ENCODE peak calls at places on chromosome 15, in six cellular contexts. U is A549, N is GM12878, P is K562, R is HepG2, E is endothelial cell of umbilical vein. I is an unnamed sample.

GRCh38 chr15:70252056-70252935 is 154.6 kb upstream of the TLE3 start:
- DNase-seq in R (no peak), P (no peak), U (no peak), E (no peak), N (no peak), I (no peak)

GRCh38 chr15:73331991-73332925 is 36.5 kb downstream of the HCN4 start:
- DNase-seq in P (no peak), E (no peak), U (no peak), R (no peak), N (no peak), I (no peak)

GRCh38 chr15:92273732-92274131 is 119.9 kb upstream of the ST8SIA2 start:
- DNase-seq in E (no peak), N (no peak), R (no peak), U (no peak), P (no peak), I (no peak)

GRCh38 chr15:43048935-43049334 is 56.9 kb downstream of the UBR1 start:
- DNase-seq in P (no peak), E (peak; percentile 1), U (no peak), R (no peak), N (no peak), I (no peak)

GRCh38 chr15:41281236-41281635 is 50.2 kb downstream of the CHP1 start:
- DNase-seq in N (no peak), U (peak; percentile 51), P (no peak), E (peak; percentile 26), R (peak; percentile 37), I (peak; percentile 34)

GRCh38 chr15:78063966-78064365 is 13.5 kb downstream of the TBC1D2B start:
- DNase-seq in P (no peak), N (no peak), U (no peak), R (no peak), E (no peak), I (no peak)

GRCh38 chr15:52912172-52912571 is 122.0 kb upstream of the ONECUT1 start:
- DNase-seq in R (no peak), P (no peak), E (no peak), N (no peak), U (no peak), I (no peak)

GRCh38 chr15:73767794-73768501 is 14.8 kb upstream of the INSYN1 start:
- DNase-seq in N (no peak), E (no peak), R (no peak), P (no peak), U (no peak), I (no peak)

GRCh38 chr15:69141833-69142232 is 18.6 kb upstream of the GLCE start:
- DNase-seq in E (no peak), U (no peak), R (no peak), N (no peak), P (no peak), I (no peak)

GRCh38 chr15:71329041-71329440 is 213.8 kb downstream of the THSD4 start:
- DNase-seq in E (peak; percentile 51), U (no peak), P (no peak), N (no peak), R (no peak), I (no peak)

GRCh38 chr15:59315914-59316428 is 56.7 kb downstream of the MYO1E start:
- DNase-seq in E (no peak), P (no peak), N (no peak), R (no peak), U (no peak), I (no peak)

GRCh38 chr15:43828061-43828657 is 1.4 kb downstream of the WDR76 start:
- DNase-seq in E (peak; percentile 4), R (no peak), U (no peak), P (no peak), N (no peak), I (peak; percentile 24)

GRCh38 chr15:100570282-100570681 is 31.7 kb downstream of the LINS1 start:
- DNase-seq in P (peak; percentile 66), R (no peak), N (no peak), U (no peak), E (no peak), I (no peak)

GRCh38 chr15:68061578-68061977 is 7.5 kb downstream of the PIAS1 start:
- DNase-seq in R (no peak), E (no peak), N (no peak), P (no peak), U (no peak), I (no peak)

GRCh38 chr15:73677146-73677607 is 7.0 kb upstream of the CD276 start:
- DNase-seq in N (no peak), U (peak; percentile 61), E (peak; percentile 70), P (peak; percentile 57), R (peak; percentile 65), I (peak; percentile 38)

GRCh38 chr15:62881056-62881455 is 161.5 kb upstream of the TPM1 start:
- DNase-seq in N (no peak), R (no peak), P (no peak), E (no peak), U (no peak), I (no peak)

GRCh38 chr15:35519536-35520149 is 26.3 kb downstream of the DPH6 start:
- DNase-seq in R (peak; percentile 45), P (peak; percentile 10), E (peak; percentile 77), N (peak; percentile 19), U (peak; percentile 32), I (peak; percentile 52)

GRCh38 chr15:90231028-90232017 is 2.4 kb downstream of the CIB1 start:
- DNase-seq in P (no peak), E (no peak), U (no peak), R (no peak), N (peak; percentile 32), I (no peak)

GRCh38 chr15:29676961-29677402 is 145.3 kb downstream of the TJP1 start:
- DNase-seq in R (no peak), N (no peak), P (no peak), E (peak; percentile 32), U (peak; percentile 43), I (peak; percentile 6)

GRCh38 chr15:35583863-35584528 is 38.0 kb upstream of the DPH6 start:
- DNase-seq in P (no peak), U (no peak), R (no peak), E (no peak), N (no peak), I (no peak)

GRCh38 chr15:41655716-41656115 is 4.5 kb upstream of the MGA start:
- DNase-seq in U (no peak), N (no peak), R (no peak), P (no peak), E (no peak), I (no peak)

GRCh38 chr15:61034793-61035710 is 194.1 kb downstream of the RORA start:
- DNase-seq in P (no peak), U (no peak), R (no peak), N (no peak), E (no peak), I (no peak)

GRCh38 chr15:57280464-57280863 is 95.8 kb upstream of the CGNL1 start:
- DNase-seq in N (no peak), E (no peak), U (no peak), P (no peak), R (no peak), I (no peak)

GRCh38 chr15:31228980-31229826 is 97.4 kb upstream of the KLF13 start:
- DNase-seq in N (peak; percentile 91), E (no peak), U (peak; percentile 47), R (peak; percentile 58), P (no peak), I (peak; percentile 54)

GRCh38 chr15:37764733-37765191 is 169.7 kb upstream of the TMCO5A start:
- DNase-seq in E (peak; percentile 53), R (peak; percentile 35), N (no peak), P (peak; percentile 54), U (peak; percentile 49), I (peak; percentile 59)

GRCh38 chr15:42131826-42132806 is 24.3 kb downstream of the PLA2G4F start:
- DNase-seq in N (no peak), R (no peak), E (no peak), U (no peak), P (peak; percentile 4), I (no peak)

GRCh38 chr15:58066042-58066867 is 744 bp upstream of the ALDH1A2 start:
- DNase-seq in E (peak; percentile 66), R (peak; percentile 1), P (peak; percentile 78), U (peak; percentile 61), N (no peak), I (peak; percentile 35)

GRCh38 chr15:98062869-98063268 is 102.4 kb downstream of the ARRDC4 start:
- DNase-seq in P (no peak), E (no peak), U (no peak), N (no peak), R (no peak), I (no peak)

GRCh38 chr15:71575474-71576045 is 234.8 kb upstream of the NR2E3 start:
- DNase-seq in U (peak; percentile 30), N (no peak), R (peak; percentile 10), P (no peak), E (peak; percentile 24), I (peak; percentile 8)

GRCh38 chr15:59174161-59174845 is 32.3 kb upstream of the LDHAL6B start:
- DNase-seq in N (no peak), U (no peak), P (no peak), R (no peak), E (peak; percentile 33), I (no peak)

GRCh38 chr15:64361259-64361658 is 5.3 kb upstream of the CSNK1G1 start:
- DNase-seq in N (no peak), R (no peak), E (no peak), U (no peak), P (no peak), I (no peak)
- TF ChIP-seq MYC in N (no peak), R (no peak), E (no peak), U (no peak), P (no peak), I (no peak)

DNA sequence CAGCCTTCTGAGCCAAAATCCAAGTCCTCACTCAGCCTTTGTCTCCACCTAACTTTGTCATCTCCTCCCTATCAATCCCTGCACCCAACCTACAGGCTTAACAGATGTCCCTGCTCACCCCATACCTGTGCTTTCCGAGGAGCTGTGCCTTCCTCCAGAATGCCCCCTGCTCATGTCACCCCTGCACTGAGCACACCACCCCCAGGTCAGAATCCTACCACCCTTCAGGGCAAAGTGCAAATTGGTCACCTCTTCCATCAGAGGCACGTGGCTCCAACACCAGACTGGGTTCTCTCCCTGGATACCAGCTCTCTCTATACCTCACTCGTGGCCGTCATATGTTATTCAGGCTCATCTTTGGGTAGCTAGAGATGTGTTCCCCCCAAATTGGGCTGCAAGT is 29.8 kb downstream of the HOMER2 start:
- DNase-seq in R (no peak), U (no peak), E (no peak), N (no peak), P (no peak), I (no peak)
- TF ChIP-seq MYC in R (no peak), U (no peak), E (no peak), N (no peak), P (no peak), I (no peak)

GRCh38 chr15:49900036-49900435 is 219.0 kb downstream of the ATP8B4 start:
- DNase-seq in E (no peak), U (no peak), P (no peak), R (no peak), N (no peak), I (no peak)
- TF ChIP-seq MYC in E (no peak), U (no peak), P (no peak), R (no peak), N (no peak), I (no peak)

GRCh38 chr15:49288411-49288810 is 118.4 kb downstream of the GALK2 start:
- DNase-seq in P (no peak), R (no peak), U (no peak), N (no peak), E (no peak), I (no peak)

GRCh38 chr15:49286649-49287394 is 116.8 kb downstream of the GALK2 start:
- DNase-seq in R (no peak), E (peak; percentile 45), N (no peak), P (no peak), U (no peak), I (no peak)

GRCh38 chr15:49293941-49294340 is 123.9 kb downstream of the GALK2 start:
- DNase-seq in U (no peak), P (no peak), N (no peak), E (no peak), R (no peak), I (no peak)

GRCh38 chr15:49290204-49290603 is 120.2 kb downstream of the GALK2 start:
- DNase-seq in P (no peak), E (no peak), N (no peak), U (no peak), R (no peak), I (no peak)
- TF ChIP-seq MYC in P (no peak), E (no peak), N (no peak), U (no peak), R (no peak), I (no peak)